ENCODE peak calls at places on chromosomes 6 and 20, in seven cellular contexts. P is stomach, K is HCT116, W is keratinocyte, G is heart right ventricle, Y is SK-N-SH, R is brain microvascular endothelial cell. B is an unnamed sample.

GRCh38 chr6:117309613-117310012 is 44.3 kb downstream of the VGLL2 start:
- DNase-seq in P (no peak), K (no peak), W (no peak), G (no peak), Y (no peak), R (no peak), B (no peak)

GRCh38 chr6:8814440-8815000 is 379.2 kb upstream of the SLC35B3 start:
- DNase-seq in P (no peak), K (no peak), W (no peak), G (no peak), Y (no peak), R (no peak), B (no peak)

GRCh38 chr20:30167540-30167939 is 1089.9 kb upstream of the DEFB115 start:
- DNase-seq in P (no peak), K (no peak), W (no peak), G (no peak), Y (no peak), R (no peak), B (no peak)

GRCh38 chr20:19735446-19735845 is 22.6 kb upstream of the RIN2 start:
- DNase-seq in P (peak; percentile 73), K (peak; percentile 19), W (peak; percentile 82), G (peak; percentile 65), Y (peak; percentile 45), R (peak; percentile 88), B (peak; percentile 87)

GRCh38 chr6:56965126-56965525 is 10.2 kb downstream of the BEND6 start:
- DNase-seq in P (no peak), K (no peak), W (no peak), G (no peak), Y (no peak), R (no peak), B (no peak)

GRCh38 chr6:6764764-6765434 is 176.4 kb downstream of the LY86 start:
- DNase-seq in P (no peak), K (no peak), W (no peak), G (no peak), Y (no peak), R (no peak), B (no peak)

GRCh38 chr6:107866606-107867301 is 42.6 kb upstream of the SCML4 start:
- DNase-seq in P (no peak), K (peak; percentile 8), W (no peak), G (no peak), Y (peak; percentile 51), R (peak; percentile 38), B (no peak)

GRCh38 chr20:478949-479429 is 16.7 kb upstream of the TBC1D20 start:
- DNase-seq in P (no peak), K (peak; percentile 41), W (peak; percentile 26), G (no peak), Y (peak; percentile 56), R (peak; percentile 63), B (no peak)

GRCh38 chr6:11479296-11479695 is 58.3 kb upstream of the TMEM170B start:
- DNase-seq in P (no peak), K (no peak), W (no peak), G (no peak), Y (no peak), R (no peak), B (no peak)

GRCh38 chr6:112957526-112957916 is 610.4 kb downstream of the RFPL4B start:
- DNase-seq in P (no peak), K (no peak), W (no peak), G (no peak), Y (no peak), R (no peak), B (no peak)

GRCh38 chr6:13215390-13215789 is 112.9 kb downstream of the TBC1D7 start:
- DNase-seq in P (no peak), K (no peak), W (no peak), G (no peak), Y (no peak), R (no peak), B (no peak)

GRCh38 chr6:168028181-168028580 is 30.7 kb downstream of the KIF25 start:
- DNase-seq in P (no peak), K (no peak), W (no peak), G (no peak), Y (no peak), R (no peak), B (no peak)

GRCh38 chr6:46393161-46393939 is 97.9 kb downstream of the RCAN2 start:
- DNase-seq in P (peak; percentile 31), K (no peak), W (no peak), G (no peak), Y (no peak), R (no peak), B (no peak)

GRCh38 chr6:118263929-118264486 is 284.1 kb upstream of the PLN start:
- DNase-seq in P (no peak), K (peak; percentile 15), W (no peak), G (no peak), Y (peak; percentile 30), R (peak; percentile 38), B (no peak)

GRCh38 chr20:6828794-6829423 is 61.4 kb downstream of the BMP2 start:
- DNase-seq in P (peak; percentile 78), K (peak; percentile 21), W (peak; percentile 17), G (peak; percentile 15), Y (peak; percentile 53), R (peak; percentile 68), B (no peak)

GRCh38 chr20:24303393-24303792 is 166.0 kb upstream of the SYNDIG1 start:
- DNase-seq in P (no peak), K (no peak), W (no peak), G (no peak), Y (no peak), R (no peak), B (no peak)

GRCh38 chr6:64000873-64001497 is 365.4 kb downstream of the PHF3 start:
- DNase-seq in P (no peak), K (no peak), W (no peak), G (no peak), Y (no peak), R (no peak), B (no peak)

GRCh38 chr6:75775219-75775618 is 26.2 kb downstream of the MYO6 start:
- DNase-seq in P (no peak), K (no peak), W (no peak), G (no peak), Y (peak; percentile 15), R (no peak), B (no peak)

GRCh38 chr6:84804720-84805119 is 40.3 kb upstream of the TBX18 start:
- DNase-seq in P (no peak), K (no peak), W (no peak), G (no peak), Y (no peak), R (peak; percentile 40), B (no peak)

GRCh38 chr6:75266716-75267291 is 17.8 kb downstream of the TMEM30A start:
- DNase-seq in P (no peak), K (no peak), W (no peak), G (no peak), Y (peak; percentile 40), R (no peak), B (no peak)

GRCh38 chr20:38735172-38735571 is 10.9 kb downstream of the SLC32A1 start:
- DNase-seq in P (no peak), K (no peak), W (no peak), G (no peak), Y (no peak), R (no peak), B (no peak)

GRCh38 chr6:142316791-142317368 is 15.1 kb downstream of the ADGRG6 start:
- DNase-seq in P (no peak), K (no peak), W (no peak), G (no peak), Y (no peak), R (no peak), B (no peak)

GRCh38 chr20:9413001-9413400 is 101.4 kb upstream of the LAMP5 start:
- DNase-seq in P (no peak), K (no peak), W (no peak), G (no peak), Y (no peak), R (no peak), B (no peak)

GRCh38 chr6:37060195-37060559 is 54.7 kb downstream of the FGD2 start:
- DNase-seq in P (no peak), K (no peak), W (no peak), G (no peak), Y (no peak), R (no peak), B (no peak)
- H3K27ac ChIP-seq in P (peak overlapping the region; percentile 40), K (peak overlapping the region; percentile 94), W (peak overlapping the region; percentile 83), G (no peak overlapping the region), Y (peak overlapping the region; percentile 72), R (peak overlapping the region; percentile 74), B (peak overlapping the region; percentile 77)

DNA sequence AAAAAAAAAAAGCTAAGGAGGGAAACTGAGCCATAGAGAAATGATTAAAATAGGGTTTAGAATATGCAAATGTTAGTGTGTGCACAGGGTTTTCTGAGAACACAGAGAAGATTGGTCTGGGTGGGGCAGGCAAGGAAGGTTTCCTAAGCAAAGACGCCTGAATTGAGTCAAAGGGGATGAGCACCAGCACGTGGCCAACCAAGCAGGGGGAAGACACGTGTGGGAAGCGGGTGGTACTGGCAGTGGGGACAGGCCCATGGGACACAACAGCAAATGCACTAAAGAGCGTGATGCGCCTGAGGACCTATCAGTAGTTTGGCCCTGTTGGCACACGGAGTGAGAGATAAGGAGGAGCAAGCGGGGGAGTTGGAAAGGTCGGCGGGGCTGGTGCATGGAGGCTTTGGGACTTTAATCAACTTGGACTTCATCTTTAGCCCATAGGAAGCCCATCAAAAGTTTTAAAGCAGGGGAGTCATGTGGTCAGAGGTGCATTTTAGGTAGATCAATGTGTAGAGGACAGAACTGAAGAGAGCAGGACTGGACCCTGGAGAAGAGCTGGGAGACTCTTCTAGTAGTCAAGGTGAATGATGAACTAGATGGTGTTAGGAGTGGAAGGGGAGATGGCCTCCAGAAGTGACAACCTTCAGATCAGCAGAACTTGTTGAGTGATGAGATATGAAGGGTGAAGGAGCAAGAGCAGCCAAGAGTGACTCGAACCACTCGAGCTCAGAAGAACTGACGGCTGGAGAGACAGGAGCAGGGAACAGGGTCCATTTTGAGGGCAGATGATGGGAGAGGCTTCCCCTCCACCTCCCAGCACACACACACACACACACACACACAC is 40.2 kb upstream of the MAP3K4 start:
- DNase-seq in P (no peak), K (no peak), W (no peak), G (no peak), Y (no peak), R (no peak), B (no peak)
- H3K27ac ChIP-seq in P (no peak overlapping the region), K (no peak overlapping the region), W (peak overlapping the region; percentile 72), G (no peak overlapping the region), Y (no peak overlapping the region), R (no peak overlapping the region), B (no peak overlapping the region)

DNA sequence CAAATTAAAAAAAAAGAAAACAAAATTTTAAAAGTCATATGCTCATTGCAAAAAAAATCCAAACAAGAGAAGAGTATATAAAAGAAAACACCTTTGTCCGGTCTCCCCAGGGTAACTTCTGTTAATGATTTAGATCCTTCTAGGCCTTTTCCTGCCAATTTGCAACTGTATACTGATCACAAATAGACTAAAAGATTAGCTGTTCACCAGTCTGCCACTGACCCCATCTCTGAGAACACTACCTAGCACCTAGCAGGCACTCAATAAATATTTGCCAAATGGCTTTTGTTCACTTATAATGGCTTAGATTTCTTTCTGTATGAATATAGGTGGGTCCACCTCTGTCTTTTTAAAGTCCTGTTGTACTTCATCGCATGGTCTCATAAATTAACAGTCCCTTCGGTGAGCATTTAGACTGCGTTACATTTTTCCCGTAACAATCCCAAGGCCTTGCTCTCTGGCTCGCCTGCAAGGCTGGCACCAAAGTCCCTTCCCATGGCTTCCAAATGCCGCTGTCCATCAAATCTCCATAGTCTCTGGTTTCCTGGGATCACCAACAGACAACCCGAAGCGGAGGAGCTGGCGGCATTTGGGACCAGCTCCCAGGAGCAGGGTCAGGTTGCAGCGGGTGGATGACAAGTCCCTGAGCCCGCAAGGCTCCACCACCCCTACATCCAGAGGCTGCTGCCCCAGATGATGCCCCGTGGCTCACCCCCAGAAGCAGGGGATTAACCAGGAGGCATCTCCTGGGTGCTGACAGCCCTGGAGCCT is 11.8 kb downstream of the JPH2 start:
- DNase-seq in P (no peak), K (no peak), W (no peak), G (peak; percentile 39), Y (no peak), R (no peak), B (no peak)
- H3K27ac ChIP-seq in P (no peak overlapping the region), K (no peak overlapping the region), W (no peak overlapping the region), G (no peak overlapping the region), Y (no peak overlapping the region), R (no peak overlapping the region), B (no peak overlapping the region)

GRCh38 chr6:35496036-35496850 is 636 bp downstream of the TEAD3 start:
- DNase-seq in P (peak; percentile 54), K (no peak), W (no peak), G (peak; percentile 50), Y (peak; percentile 77), R (no peak), B (peak; percentile 90)
- H3K27ac ChIP-seq in P (peak overlapping the region; percentile 87), K (peak overlapping the region; percentile 82), W (peak overlapping the region; percentile 63), G (peak overlapping the region; percentile 72), Y (peak overlapping the region; percentile 67), R (peak overlapping the region; percentile 45), B (peak overlapping the region; percentile 98)